ENCODE peak calls at places on chromosomes 5 and 9, in seven cellular contexts. E, T, L, J, X, I and M are unnamed samples.

GRCh38 chr9:112546149-112547012 is 59.8 kb downstream of the KIAA1958 start:
- ATAC-seq in L (no peak), T (no peak), I (peak), J (no peak), E (no peak), X (peak), M (no peak)

GRCh38 chr5:980001-980588 is 28.5 kb upstream of the NKD2 start:
- ATAC-seq in X (no peak), L (peak), T (no peak), E (no peak), J (no peak), I (no peak), M (no peak)

GRCh38 chr5:67166460-67166871 is 30.1 kb downstream of the CD180 start:
- ATAC-seq in X (no peak), E (peak), I (no peak), T (peak), L (no peak), J (peak), M (peak)

GRCh38 chr9:83280790-83281189 is 217.8 kb upstream of the RASEF start:
- ATAC-seq in T (no peak), I (no peak), J (no peak), E (peak), X (no peak), L (no peak), M (no peak)

GRCh38 chr5:56080375-56081052 is 85.8 kb upstream of the IL6ST start:
- ATAC-seq in J (no peak), T (no peak), I (no peak), E (no peak), L (peak), X (peak), M (no peak)

GRCh38 chr5:171724771-171725609 is 60.6 kb upstream of the SMIM23 start:
- ATAC-seq in J (no peak), T (no peak), I (peak), E (no peak), X (no peak), L (no peak), M (no peak)

GRCh38 chr5:78550891-78551290 is 97.7 kb downstream of the LHFPL2 start:
- ATAC-seq in T (no peak), L (no peak), J (no peak), E (no peak), I (no peak), X (no peak), M (no peak)

GRCh38 chr5:57412010-57412409 is 70.6 kb downstream of the ACTBL2 start:
- ATAC-seq in T (no peak), X (no peak), E (no peak), L (no peak), J (no peak), I (no peak), M (peak)

GRCh38 chr5:73152411-73153388 is 20.3 kb upstream of the TMEM174 start:
- ATAC-seq in I (peak), L (peak), J (no peak), E (no peak), X (no peak), T (peak), M (no peak)

GRCh38 chr5:96721351-96721970 is 59.3 kb downstream of the CAST start:
- ATAC-seq in I (peak), L (no peak), E (peak), J (no peak), X (peak), T (no peak), M (peak)

GRCh38 chr9:21983509-21983908 is 10.7 kb downstream of the CDKN2A start:
- ATAC-seq in T (no peak), X (peak), L (no peak), I (no peak), J (no peak), E (no peak), M (no peak)

GRCh38 chr5:6686916-6687409 is 26.3 kb upstream of the TENT4A start:
- ATAC-seq in L (peak), E (no peak), I (peak), J (no peak), T (no peak), X (no peak), M (no peak)

GRCh38 chr9:95190413-95190812 is 127.1 kb downstream of the FANCC start:
- ATAC-seq in I (no peak), X (no peak), T (no peak), L (no peak), E (no peak), J (no peak), M (no peak)

GRCh38 chr5:55633574-55634203 is 78.4 kb downstream of the SLC38A9 start:
- ATAC-seq in L (no peak), E (peak), X (no peak), T (peak), I (no peak), J (no peak), M (no peak)

DNA sequence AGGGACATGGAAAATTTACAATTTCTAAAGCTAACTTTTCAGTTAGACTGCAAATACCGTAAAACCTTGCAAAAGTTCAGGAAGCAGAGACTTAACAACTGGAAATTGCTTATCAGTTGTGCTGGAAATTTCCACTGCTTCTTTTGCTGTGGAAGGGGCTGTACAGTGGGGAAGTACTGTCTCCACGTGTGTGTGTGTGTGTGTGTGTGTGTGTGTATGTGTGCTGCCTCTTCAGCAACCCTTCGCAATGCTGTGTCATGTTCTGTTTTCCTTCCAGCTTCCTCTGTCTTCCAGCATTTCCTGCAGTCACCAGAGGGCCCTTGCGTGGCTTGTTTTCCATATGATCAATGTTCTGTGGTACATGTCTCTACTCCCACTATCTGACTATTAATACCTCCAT is 87.5 kb upstream of the RANBP3L start:
- ATAC-seq in I (peak), T (no peak), X (no peak), L (no peak), E (no peak), J (no peak), M (no peak)
- TF ChIP-seq POLR2AphosphoS5 in I (no peak), T (no peak), X (no peak), L (no peak), E (no peak), J (no peak), M (no peak)

GRCh38 chr5:176414704-176415103 is 1.6 kb downstream of the CLTB start:
- ATAC-seq in X (no peak), L (no peak), T (no peak), J (no peak), I (no peak), E (no peak), M (no peak)

GRCh38 chr5:176415240-176416122 is 858 bp downstream of the CLTB start:
- ATAC-seq in X (peak), J (peak), I (no peak), E (peak), T (peak), L (peak), M (peak)

GRCh38 chr5:176418251-176418650 is 1.9 kb upstream of the CLTB start:
- ATAC-seq in I (no peak), J (no peak), X (no peak), L (no peak), E (no peak), T (no peak), M (no peak)

GRCh38 chr5:176416965-176417364 is 626 bp upstream of the CLTB start:
- ATAC-seq in E (no peak), T (no peak), X (no peak), I (no peak), J (peak), L (peak), M (no peak)

GRCh38 chr5:176416123-176416924 is at the start of gene CLTB:
- ATAC-seq in J (peak), E (peak), I (peak), T (peak), X (peak), L (peak), M (peak)
- TF ChIP-seq POLR2AphosphoS5 in J (no peak), E (peak), I (peak), T (peak), X (peak), L (peak), M (peak)

GRCh38 chr5:142246263-142246662 is 78.6 kb downstream of the SPRY4 start:
- ATAC-seq in E (peak), I (no peak), X (no peak), L (peak), J (peak), T (peak), M (peak)

GRCh38 chr5:142253938-142254895 is 70.6 kb downstream of the SPRY4 start:
- ATAC-seq in T (no peak), J (no peak), X (no peak), E (no peak), I (no peak), L (no peak), M (no peak)

GRCh38 chr5:142245776-142246175 is 79.0 kb downstream of the SPRY4 start:
- ATAC-seq in X (no peak), E (no peak), L (no peak), J (no peak), I (no peak), T (no peak), M (no peak)

GRCh38 chr5:142248853-142249462 is 75.9 kb downstream of the SPRY4 start:
- ATAC-seq in X (no peak), T (no peak), E (peak), I (peak), L (peak), J (peak), M (peak)

DNA sequence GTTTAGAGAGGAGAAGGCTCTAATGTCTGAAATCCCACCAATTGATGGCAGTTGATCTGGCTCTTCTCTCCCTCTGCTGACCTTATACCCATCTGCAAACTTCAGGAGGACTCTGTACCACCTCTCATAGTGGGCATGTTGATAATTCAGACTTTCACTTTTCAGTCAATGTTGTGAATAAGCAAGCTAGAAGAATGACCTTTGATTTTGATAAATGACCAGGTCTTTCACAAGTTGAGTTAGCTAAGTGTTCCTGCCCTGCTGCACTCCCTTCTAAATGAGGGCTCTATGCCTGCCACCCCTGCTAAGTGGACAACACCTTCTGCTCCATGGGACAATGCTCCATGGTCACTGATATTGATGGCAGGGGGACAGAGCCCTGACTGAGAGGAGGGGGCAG is 74.7 kb downstream of the SPRY4 start:
- ATAC-seq in J (no peak), X (no peak), L (peak), I (no peak), E (no peak), T (no peak), M (no peak)
- TF ChIP-seq POLR2AphosphoS5 in J (no peak), X (no peak), L (no peak), I (no peak), E (no peak), T (no peak), M (no peak)

GRCh38 chr9:131008563-131008908 is 438 bp upstream of the LAMC3 start:
- ATAC-seq in T (peak), I (peak), J (peak), L (no peak), X (no peak), E (no peak), M (no peak)

GRCh38 chr9:131010482-131011273 is 1.7 kb downstream of the LAMC3 start:
- ATAC-seq in T (no peak), E (no peak), X (no peak), J (no peak), L (no peak), I (no peak), M (no peak)

GRCh38 chr9:131008086-131008485 is 888 bp upstream of the LAMC3 start:
- ATAC-seq in T (no peak), J (no peak), E (no peak), X (no peak), I (no peak), L (no peak), M (no peak)

GRCh38 chr9:131011274-131012022 is 2.5 kb downstream of the LAMC3 start:
- ATAC-seq in X (peak), E (no peak), I (peak), L (peak), T (no peak), J (no peak), M (no peak)

GRCh38 chr9:131008909-131009618 is at the start of gene LAMC3:
- ATAC-seq in T (peak), E (no peak), I (peak), J (peak), L (peak), X (no peak), M (no peak)
- TF ChIP-seq POLR2AphosphoS5 in T (no peak), E (no peak), I (no peak), J (no peak), L (no peak), X (no peak), M (no peak)

GRCh38 chr9:35517552-35518211 is 27.8 kb downstream of the RUSC2 start:
- ATAC-seq in X (no peak), E (peak), I (no peak), L (peak), T (peak), J (peak), M (peak)

GRCh38 chr9:35519697-35520403 is 29.9 kb downstream of the RUSC2 start:
- ATAC-seq in E (no peak), L (no peak), X (no peak), I (no peak), J (no peak), T (no peak), M (no peak)

GRCh38 chr9:35520404-35520790 is 30.5 kb downstream of the RUSC2 start:
- ATAC-seq in J (no peak), X (no peak), E (no peak), I (no peak), T (no peak), L (no peak), M (no peak)

GRCh38 chr9:35518212-35518917 is 28.5 kb downstream of the RUSC2 start:
- ATAC-seq in E (peak), X (no peak), L (peak), I (no peak), J (peak), T (peak), M (peak)

GRCh38 chr9:35518981-35519679 is 29.2 kb downstream of the RUSC2 start:
- ATAC-seq in J (peak), E (peak), T (no peak), I (no peak), X (no peak), L (no peak), M (peak)
- TF ChIP-seq POLR2AphosphoS5 in J (no peak), E (no peak), T (no peak), I (no peak), X (no peak), L (no peak), M (peak)

DNA sequence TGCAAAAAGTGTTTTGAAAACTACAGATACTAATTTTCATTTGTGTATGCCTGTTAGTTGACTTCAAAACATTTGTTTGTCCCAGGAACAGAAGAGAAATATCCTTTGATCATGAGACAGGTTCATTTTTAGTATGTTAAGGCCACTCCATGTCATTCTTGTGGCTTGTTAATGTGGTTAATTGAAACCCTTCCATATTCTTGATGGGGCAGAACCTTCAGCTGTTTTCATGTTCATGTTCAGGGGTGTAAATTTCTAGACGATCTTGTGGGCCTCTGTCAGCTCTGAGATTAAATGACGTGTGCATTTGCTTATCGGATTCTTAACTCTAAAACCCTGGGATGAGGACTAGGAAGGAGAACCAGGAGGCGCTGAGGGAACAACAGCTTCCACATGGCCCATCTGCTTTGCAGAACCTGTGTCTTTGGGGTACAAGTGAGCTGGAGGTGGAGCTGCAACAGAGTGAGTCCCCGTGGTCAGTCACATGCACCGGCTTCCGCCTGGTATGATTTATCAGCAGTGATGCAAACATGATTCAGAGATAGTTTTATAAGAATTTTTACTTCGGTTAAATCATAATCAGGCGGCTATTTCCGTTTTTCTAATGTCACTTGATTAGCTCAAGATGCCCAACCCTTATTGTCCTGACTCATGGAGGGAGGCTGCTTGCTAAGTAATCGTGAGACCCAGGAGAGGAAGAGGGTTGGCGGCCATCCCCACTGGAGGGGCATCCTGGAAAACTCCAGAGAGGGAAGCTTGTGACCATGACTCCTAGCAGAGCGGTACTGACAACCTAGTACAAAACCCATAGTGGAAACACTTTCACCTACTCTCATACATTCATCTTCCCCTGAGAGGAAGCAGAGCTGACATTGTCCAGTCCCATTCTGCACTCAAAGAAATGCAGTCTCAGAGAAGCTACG is 138.4 kb downstream of the C9orf152 start:
- ATAC-seq in E (peak), X (no peak), T (no peak), I (no peak), J (peak), L (no peak), M (peak)
- TF ChIP-seq POLR2AphosphoS5 in E (no peak), X (no peak), T (no peak), I (no peak), J (no peak), L (no peak), M (peak)